ENCODE peak calls at places on chromosomes 7 and 10, in eight cellular contexts. One of them, this sample, is unnamed.

GRCh38 chr10:244227-244626 is 109.0 kb downstream of the ZMYND11 start:
- DNase-seq in iPS-NIHi11: no peak
- DNase-seq in skeletal muscle cell: no peak
- DNase-seq in stimulated activated CD8-positive, alpha-beta memory T cell treated with anti-CD3 and anti-CD28 coated beads, Interleukin-15, amount 100 ng/mL, for 24 hours: no peak
- DNase-seq in endothelial cell: no peak
- DNase-seq in stomach: no peak
- DNase-seq in left lung: no peak
- DNase-seq in RWPE2: no peak
- DNase-seq in this sample: no peak

GRCh38 chr10:110993024-110993693 is 73.8 kb downstream of the SHOC2 start:
- DNase-seq in endothelial cell: no peak
- DNase-seq in stimulated activated CD8-positive, alpha-beta memory T cell treated with anti-CD3 and anti-CD28 coated beads, Interleukin-15, amount 100 ng/mL, for 24 hours: no peak
- DNase-seq in skeletal muscle cell: peak; percentile 69
- DNase-seq in RWPE2: no peak
- DNase-seq in left lung: no peak
- DNase-seq in iPS-NIHi11: no peak
- DNase-seq in stomach: no peak
- DNase-seq in this sample: peak; percentile 76

GRCh38 chr10:89092439-89092838 is 101.8 kb downstream of the FAS start:
- DNase-seq in left lung: no peak
- DNase-seq in RWPE2: no peak
- DNase-seq in endothelial cell: no peak
- DNase-seq in stomach: no peak
- DNase-seq in stimulated activated CD8-positive, alpha-beta memory T cell treated with anti-CD3 and anti-CD28 coated beads, Interleukin-15, amount 100 ng/mL, for 24 hours: no peak
- DNase-seq in iPS-NIHi11: no peak
- DNase-seq in skeletal muscle cell: no peak
- DNase-seq in this sample: no peak

GRCh38 chr7:35415411-35415822 is 161.5 kb upstream of the TBX20 start:
- DNase-seq in stimulated activated CD8-positive, alpha-beta memory T cell treated with anti-CD3 and anti-CD28 coated beads, Interleukin-15, amount 100 ng/mL, for 24 hours: no peak
- DNase-seq in skeletal muscle cell: no peak
- DNase-seq in stomach: no peak
- DNase-seq in RWPE2: no peak
- DNase-seq in left lung: no peak
- DNase-seq in iPS-NIHi11: no peak
- DNase-seq in endothelial cell: no peak
- DNase-seq in this sample: no peak

GRCh38 chr7:140324714-140325113 is 73.6 kb downstream of the SLC37A3 start:
- DNase-seq in endothelial cell: no peak
- DNase-seq in skeletal muscle cell: no peak
- DNase-seq in iPS-NIHi11: no peak
- DNase-seq in stimulated activated CD8-positive, alpha-beta memory T cell treated with anti-CD3 and anti-CD28 coated beads, Interleukin-15, amount 100 ng/mL, for 24 hours: no peak
- DNase-seq in RWPE2: no peak
- DNase-seq in stomach: no peak
- DNase-seq in left lung: no peak
- DNase-seq in this sample: no peak

GRCh38 chr7:36021917-36022550 is 131.0 kb upstream of the EEPD1 start:
- DNase-seq in iPS-NIHi11: no peak
- DNase-seq in skeletal muscle cell: peak; percentile 33
- DNase-seq in RWPE2: no peak
- DNase-seq in stimulated activated CD8-positive, alpha-beta memory T cell treated with anti-CD3 and anti-CD28 coated beads, Interleukin-15, amount 100 ng/mL, for 24 hours: no peak
- DNase-seq in stomach: no peak
- DNase-seq in left lung: no peak
- DNase-seq in endothelial cell: no peak
- DNase-seq in this sample: peak; percentile 81

GRCh38 chr7:132998763-132999162 is 83.1 kb downstream of the CHCHD3 start:
- DNase-seq in stimulated activated CD8-positive, alpha-beta memory T cell treated with anti-CD3 and anti-CD28 coated beads, Interleukin-15, amount 100 ng/mL, for 24 hours: no peak
- DNase-seq in left lung: no peak
- DNase-seq in skeletal muscle cell: no peak
- DNase-seq in RWPE2: no peak
- DNase-seq in endothelial cell: no peak
- DNase-seq in stomach: no peak
- DNase-seq in iPS-NIHi11: no peak
- DNase-seq in this sample: peak; percentile 48

GRCh38 chr10:110360857-110361474 is 56.2 kb upstream of the SMNDC1 start:
- DNase-seq in stomach: no peak
- DNase-seq in stimulated activated CD8-positive, alpha-beta memory T cell treated with anti-CD3 and anti-CD28 coated beads, Interleukin-15, amount 100 ng/mL, for 24 hours: no peak
- DNase-seq in skeletal muscle cell: no peak
- DNase-seq in left lung: no peak
- DNase-seq in RWPE2: no peak
- DNase-seq in endothelial cell: no peak
- DNase-seq in iPS-NIHi11: peak; percentile 46
- DNase-seq in this sample: peak; percentile 40

GRCh38 chr10:124591123-124591495 is 129.5 kb downstream of the LHPP start:
- DNase-seq in left lung: peak; percentile 43
- DNase-seq in RWPE2: no peak
- DNase-seq in iPS-NIHi11: no peak
- DNase-seq in stomach: no peak
- DNase-seq in skeletal muscle cell: no peak
- DNase-seq in stimulated activated CD8-positive, alpha-beta memory T cell treated with anti-CD3 and anti-CD28 coated beads, Interleukin-15, amount 100 ng/mL, for 24 hours: no peak
- DNase-seq in endothelial cell: no peak
- DNase-seq in this sample: no peak

GRCh38 chr10:132076578-132077081 is 10.9 kb downstream of the JAKMIP3 start:
- DNase-seq in left lung: peak; percentile 50
- DNase-seq in stomach: no peak
- DNase-seq in RWPE2: no peak
- DNase-seq in endothelial cell: no peak
- DNase-seq in iPS-NIHi11: no peak
- DNase-seq in stimulated activated CD8-positive, alpha-beta memory T cell treated with anti-CD3 and anti-CD28 coated beads, Interleukin-15, amount 100 ng/mL, for 24 hours: no peak
- DNase-seq in skeletal muscle cell: no peak
- DNase-seq in this sample: no peak

GRCh38 chr10:23280420-23281043 is 64.1 kb downstream of the C10orf67 start:
- DNase-seq in RWPE2: no peak
- DNase-seq in skeletal muscle cell: no peak
- DNase-seq in left lung: no peak
- DNase-seq in stimulated activated CD8-positive, alpha-beta memory T cell treated with anti-CD3 and anti-CD28 coated beads, Interleukin-15, amount 100 ng/mL, for 24 hours: no peak
- DNase-seq in stomach: no peak
- DNase-seq in iPS-NIHi11: peak; percentile 45
- DNase-seq in endothelial cell: no peak
- DNase-seq in this sample: no peak

GRCh38 chr7:22728416-22729029 is 1.5 kb downstream of the IL6 start:
- DNase-seq in iPS-NIHi11: peak; percentile 29
- DNase-seq in skeletal muscle cell: no peak
- DNase-seq in RWPE2: no peak
- DNase-seq in left lung: no peak
- DNase-seq in endothelial cell: peak; percentile 15
- DNase-seq in stimulated activated CD8-positive, alpha-beta memory T cell treated with anti-CD3 and anti-CD28 coated beads, Interleukin-15, amount 100 ng/mL, for 24 hours: no peak
- DNase-seq in stomach: no peak
- DNase-seq in this sample: peak; percentile 53

GRCh38 chr7:124032369-124033092 is at the start of gene TMEM229A:
- DNase-seq in skeletal muscle cell: no peak
- DNase-seq in RWPE2: peak; percentile 44
- DNase-seq in endothelial cell: peak; percentile 68
- DNase-seq in stimulated activated CD8-positive, alpha-beta memory T cell treated with anti-CD3 and anti-CD28 coated beads, Interleukin-15, amount 100 ng/mL, for 24 hours: no peak
- DNase-seq in iPS-NIHi11: peak; percentile 77
- DNase-seq in left lung: peak; percentile 74
- DNase-seq in stomach: peak; percentile 54
- DNase-seq in this sample: peak; percentile 80

GRCh38 chr10:98368644-98369043 is 46.3 kb downstream of the PYROXD2 start:
- DNase-seq in skeletal muscle cell: no peak
- DNase-seq in endothelial cell: no peak
- DNase-seq in RWPE2: no peak
- DNase-seq in left lung: no peak
- DNase-seq in stomach: no peak
- DNase-seq in iPS-NIHi11: no peak
- DNase-seq in stimulated activated CD8-positive, alpha-beta memory T cell treated with anti-CD3 and anti-CD28 coated beads, Interleukin-15, amount 100 ng/mL, for 24 hours: no peak
- DNase-seq in this sample: no peak

GRCh38 chr7:27933691-27934565 is 194.0 kb downstream of the TAX1BP1 start:
- DNase-seq in left lung: no peak
- DNase-seq in endothelial cell: no peak
- DNase-seq in iPS-NIHi11: peak; percentile 59
- DNase-seq in skeletal muscle cell: no peak
- DNase-seq in stimulated activated CD8-positive, alpha-beta memory T cell treated with anti-CD3 and anti-CD28 coated beads, Interleukin-15, amount 100 ng/mL, for 24 hours: no peak
- DNase-seq in RWPE2: no peak
- DNase-seq in stomach: no peak
- DNase-seq in this sample: peak; percentile 79

GRCh38 chr10:32454148-32454547 is 8.2 kb downstream of the CCDC7 start:
- DNase-seq in iPS-NIHi11: no peak
- DNase-seq in RWPE2: no peak
- DNase-seq in stimulated activated CD8-positive, alpha-beta memory T cell treated with anti-CD3 and anti-CD28 coated beads, Interleukin-15, amount 100 ng/mL, for 24 hours: no peak
- DNase-seq in left lung: no peak
- DNase-seq in stomach: no peak
- DNase-seq in endothelial cell: no peak
- DNase-seq in skeletal muscle cell: no peak
- DNase-seq in this sample: no peak

GRCh38 chr10:21398549-21399345 is 126.7 kb downstream of the SKIDA1 start:
- DNase-seq in skeletal muscle cell: no peak
- DNase-seq in left lung: no peak
- DNase-seq in stimulated activated CD8-positive, alpha-beta memory T cell treated with anti-CD3 and anti-CD28 coated beads, Interleukin-15, amount 100 ng/mL, for 24 hours: no peak
- DNase-seq in iPS-NIHi11: no peak
- DNase-seq in RWPE2: no peak
- DNase-seq in endothelial cell: no peak
- DNase-seq in stomach: no peak
- DNase-seq in this sample: peak; percentile 46

GRCh38 chr7:106108988-106109387 is 3.1 kb downstream of the SYPL1 start:
- DNase-seq in stomach: no peak
- DNase-seq in left lung: no peak
- DNase-seq in iPS-NIHi11: no peak
- DNase-seq in skeletal muscle cell: no peak
- DNase-seq in RWPE2: no peak
- DNase-seq in stimulated activated CD8-positive, alpha-beta memory T cell treated with anti-CD3 and anti-CD28 coated beads, Interleukin-15, amount 100 ng/mL, for 24 hours: no peak
- DNase-seq in endothelial cell: no peak
- DNase-seq in this sample: no peak

GRCh38 chr10:103967433-103968142 is 648 bp downstream of the SLK start:
- DNase-seq in skeletal muscle cell: no peak
- DNase-seq in stimulated activated CD8-positive, alpha-beta memory T cell treated with anti-CD3 and anti-CD28 coated beads, Interleukin-15, amount 100 ng/mL, for 24 hours: no peak
- DNase-seq in endothelial cell: peak; percentile 10
- DNase-seq in RWPE2: no peak
- DNase-seq in stomach: no peak
- DNase-seq in iPS-NIHi11: peak; percentile 81
- DNase-seq in left lung: no peak
- DNase-seq in this sample: no peak

GRCh38 chr10:11112718-11113117 is 95.0 kb downstream of the CELF2 start:
- DNase-seq in RWPE2: no peak
- DNase-seq in stimulated activated CD8-positive, alpha-beta memory T cell treated with anti-CD3 and anti-CD28 coated beads, Interleukin-15, amount 100 ng/mL, for 24 hours: no peak
- DNase-seq in left lung: no peak
- DNase-seq in iPS-NIHi11: no peak
- DNase-seq in skeletal muscle cell: no peak
- DNase-seq in stomach: no peak
- DNase-seq in endothelial cell: no peak
- DNase-seq in this sample: no peak

GRCh38 chr10:32417906-32418547 is 27.9 kb upstream of the CCDC7 start:
- DNase-seq in stomach: no peak
- DNase-seq in RWPE2: no peak
- DNase-seq in skeletal muscle cell: peak; percentile 87
- DNase-seq in endothelial cell: no peak
- DNase-seq in left lung: no peak
- DNase-seq in stimulated activated CD8-positive, alpha-beta memory T cell treated with anti-CD3 and anti-CD28 coated beads, Interleukin-15, amount 100 ng/mL, for 24 hours: no peak
- DNase-seq in iPS-NIHi11: no peak
- DNase-seq in this sample: peak; percentile 96

GRCh38 chr10:4721994-4722753 is 103.8 kb upstream of the AKR1E2 start:
- DNase-seq in left lung: no peak
- DNase-seq in iPS-NIHi11: no peak
- DNase-seq in endothelial cell: no peak
- DNase-seq in stimulated activated CD8-positive, alpha-beta memory T cell treated with anti-CD3 and anti-CD28 coated beads, Interleukin-15, amount 100 ng/mL, for 24 hours: no peak
- DNase-seq in stomach: no peak
- DNase-seq in RWPE2: no peak
- DNase-seq in skeletal muscle cell: peak; percentile 77
- DNase-seq in this sample: no peak

GRCh38 chr7:6227294-6227846 is 45.1 kb downstream of the CYTH3 start:
- DNase-seq in iPS-NIHi11: no peak
- DNase-seq in skeletal muscle cell: peak; percentile 53
- DNase-seq in RWPE2: no peak
- DNase-seq in left lung: no peak
- DNase-seq in stomach: no peak
- DNase-seq in endothelial cell: no peak
- DNase-seq in stimulated activated CD8-positive, alpha-beta memory T cell treated with anti-CD3 and anti-CD28 coated beads, Interleukin-15, amount 100 ng/mL, for 24 hours: no peak
- DNase-seq in this sample: peak; percentile 19

GRCh38 chr7:4279210-4279609 is 402.9 kb upstream of the FOXK1 start:
- DNase-seq in skeletal muscle cell: no peak
- DNase-seq in iPS-NIHi11: no peak
- DNase-seq in RWPE2: no peak
- DNase-seq in endothelial cell: no peak
- DNase-seq in left lung: no peak
- DNase-seq in stimulated activated CD8-positive, alpha-beta memory T cell treated with anti-CD3 and anti-CD28 coated beads, Interleukin-15, amount 100 ng/mL, for 24 hours: no peak
- DNase-seq in stomach: no peak
- DNase-seq in this sample: no peak

GRCh38 chr7:47941136-47941844 is 7.0 kb downstream of the PKD1L1 start:
- DNase-seq in stomach: no peak
- DNase-seq in endothelial cell: no peak
- DNase-seq in left lung: no peak
- DNase-seq in iPS-NIHi11: no peak
- DNase-seq in skeletal muscle cell: peak; percentile 47
- DNase-seq in RWPE2: no peak
- DNase-seq in stimulated activated CD8-positive, alpha-beta memory T cell treated with anti-CD3 and anti-CD28 coated beads, Interleukin-15, amount 100 ng/mL, for 24 hours: no peak
- DNase-seq in this sample: peak; percentile 70

GRCh38 chr7:3092468-3092867 is 48.8 kb upstream of the CARD11 start:
- DNase-seq in iPS-NIHi11: no peak
- DNase-seq in stimulated activated CD8-positive, alpha-beta memory T cell treated with anti-CD3 and anti-CD28 coated beads, Interleukin-15, amount 100 ng/mL, for 24 hours: peak; percentile 33
- DNase-seq in left lung: no peak
- DNase-seq in skeletal muscle cell: no peak
- DNase-seq in endothelial cell: no peak
- DNase-seq in stomach: no peak
- DNase-seq in RWPE2: no peak
- DNase-seq in this sample: no peak

GRCh38 chr10:32981760-32982159 is 23.7 kb upstream of the ITGB1 start:
- DNase-seq in iPS-NIHi11: no peak
- DNase-seq in endothelial cell: no peak
- DNase-seq in stimulated activated CD8-positive, alpha-beta memory T cell treated with anti-CD3 and anti-CD28 coated beads, Interleukin-15, amount 100 ng/mL, for 24 hours: no peak
- DNase-seq in stomach: peak; percentile 50
- DNase-seq in skeletal muscle cell: no peak
- DNase-seq in RWPE2: no peak
- DNase-seq in left lung: no peak
- DNase-seq in this sample: no peak

GRCh38 chr10:95445223-95445836 is 115.8 kb downstream of the SORBS1 start:
- DNase-seq in skeletal muscle cell: peak; percentile 19
- DNase-seq in stimulated activated CD8-positive, alpha-beta memory T cell treated with anti-CD3 and anti-CD28 coated beads, Interleukin-15, amount 100 ng/mL, for 24 hours: no peak
- DNase-seq in RWPE2: no peak
- DNase-seq in iPS-NIHi11: peak; percentile 37
- DNase-seq in endothelial cell: no peak
- DNase-seq in left lung: no peak
- DNase-seq in stomach: peak; percentile 74
- DNase-seq in this sample: peak; percentile 92

GRCh38 chr7:140209866-140210609 is 33.3 kb upstream of the KDM7A start:
- DNase-seq in skeletal muscle cell: no peak
- DNase-seq in RWPE2: no peak
- DNase-seq in stimulated activated CD8-positive, alpha-beta memory T cell treated with anti-CD3 and anti-CD28 coated beads, Interleukin-15, amount 100 ng/mL, for 24 hours: no peak
- DNase-seq in stomach: peak; percentile 43
- DNase-seq in left lung: no peak
- DNase-seq in iPS-NIHi11: no peak
- DNase-seq in endothelial cell: no peak
- DNase-seq in this sample: no peak

GRCh38 chr10:16408379-16408778 is 28.4 kb upstream of the PTER start:
- DNase-seq in stimulated activated CD8-positive, alpha-beta memory T cell treated with anti-CD3 and anti-CD28 coated beads, Interleukin-15, amount 100 ng/mL, for 24 hours: no peak
- DNase-seq in skeletal muscle cell: no peak
- DNase-seq in endothelial cell: no peak
- DNase-seq in iPS-NIHi11: no peak
- DNase-seq in RWPE2: no peak
- DNase-seq in left lung: no peak
- DNase-seq in stomach: no peak
- DNase-seq in this sample: no peak

GRCh38 chr10:80110986-80111385 is 21.5 kb upstream of the PLAC9 start:
- DNase-seq in iPS-NIHi11: no peak
- DNase-seq in RWPE2: no peak
- DNase-seq in left lung: no peak
- DNase-seq in stomach: no peak
- DNase-seq in endothelial cell: no peak
- DNase-seq in skeletal muscle cell: no peak
- DNase-seq in stimulated activated CD8-positive, alpha-beta memory T cell treated with anti-CD3 and anti-CD28 coated beads, Interleukin-15, amount 100 ng/mL, for 24 hours: no peak
- DNase-seq in this sample: no peak

GRCh38 chr7:11437987-11438386 is 394.0 kb downstream of the THSD7A start:
- DNase-seq in RWPE2: no peak
- DNase-seq in left lung: no peak
- DNase-seq in iPS-NIHi11: no peak
- DNase-seq in stimulated activated CD8-positive, alpha-beta memory T cell treated with anti-CD3 and anti-CD28 coated beads, Interleukin-15, amount 100 ng/mL, for 24 hours: no peak
- DNase-seq in stomach: no peak
- DNase-seq in skeletal muscle cell: peak; percentile 32
- DNase-seq in endothelial cell: no peak
- DNase-seq in this sample: no peak

GRCh38 chr7:137508437-137509175 is 165.1 kb upstream of the PTN start:
- DNase-seq in stomach: no peak
- DNase-seq in RWPE2: no peak
- DNase-seq in endothelial cell: no peak
- DNase-seq in stimulated activated CD8-positive, alpha-beta memory T cell treated with anti-CD3 and anti-CD28 coated beads, Interleukin-15, amount 100 ng/mL, for 24 hours: no peak
- DNase-seq in iPS-NIHi11: no peak
- DNase-seq in skeletal muscle cell: peak; percentile 59
- DNase-seq in left lung: no peak
- DNase-seq in this sample: peak; percentile 85

GRCh38 chr10:119539359-119539651 is 3.2 kb downstream of the RGS10 start:
- DNase-seq in skeletal muscle cell: no peak
- DNase-seq in stimulated activated CD8-positive, alpha-beta memory T cell treated with anti-CD3 and anti-CD28 coated beads, Interleukin-15, amount 100 ng/mL, for 24 hours: no peak
- DNase-seq in left lung: no peak
- DNase-seq in stomach: no peak
- DNase-seq in RWPE2: no peak
- DNase-seq in endothelial cell: no peak
- DNase-seq in iPS-NIHi11: no peak
- DNase-seq in this sample: no peak